ENCODE peak calls at places on chromosomes 12 and 14, in nine cellular contexts. S is CD8-positive, alpha-beta T cell; I is stomach; P is posterior cingulate gyrus; G is putamen; N is NCI-H1694 treated with DMSO at 0.1 percent for 48 hours; J is T follicular helper cell; Y is HCEC 1CT; E is lower leg skin. H is an unnamed sample.

GRCh38 chr12:56661560-56661959 is 15.8 kb upstream of the ATP5F1B start:
- DNase-seq in J (no peak), S (no peak), P (no peak), N (no peak), Y (no peak), E (peak; percentile 45), G (no peak), I (no peak), H (no peak)

GRCh38 chr12:10131101-10131632 is 1.2 kb upstream of the CLEC7A start:
- DNase-seq in Y (no peak), G (no peak), J (no peak), E (no peak), N (no peak), P (no peak), S (no peak), I (no peak), H (no peak)

GRCh38 chr12:7444537-7444936 is 584 bp upstream of the CD163L1 start:
- DNase-seq in S (no peak), I (no peak), J (no peak), E (no peak), G (no peak), Y (no peak), P (no peak), N (no peak), H (no peak)

GRCh38 chr14:97337267-97337666 is 540.1 kb downstream of the VRK1 start:
- DNase-seq in E (no peak), Y (no peak), G (no peak), J (no peak), P (peak; percentile 14), I (no peak), N (no peak), S (no peak), H (no peak)

GRCh38 chr14:75222208-75222701 is 45.8 kb upstream of the TMED10 start:
- DNase-seq in N (no peak), E (no peak), P (no peak), I (no peak), Y (peak; percentile 62), S (no peak), G (no peak), J (no peak), H (no peak)

GRCh38 chr14:104223101-104223809 is 84.9 kb downstream of the KIF26A start:
- DNase-seq in S (no peak), E (no peak), J (no peak), P (peak; percentile 80), Y (no peak), I (no peak), N (peak; percentile 98), G (no peak), H (peak; percentile 98)

GRCh38 chr14:95426116-95426475 is 90.4 kb downstream of the SYNE3 start:
- DNase-seq in E (no peak), G (no peak), J (no peak), S (no peak), I (no peak), Y (no peak), N (no peak), P (peak; percentile 57), H (no peak)

GRCh38 chr14:92041203-92041602 is 1.3 kb upstream of the TRIP11 start:
- DNase-seq in Y (no peak), S (no peak), G (no peak), J (no peak), I (no peak), E (no peak), N (no peak), P (no peak), H (no peak)

GRCh38 chr14:73180385-73180805 is 44.1 kb downstream of the PSEN1 start:
- DNase-seq in I (no peak), S (no peak), Y (peak; percentile 82), E (no peak), G (no peak), J (no peak), N (no peak), P (no peak), H (no peak)

H was measured in SHP77.